ENCODE peak calls at places on chromosomes 12 and 14, in four cellular contexts. One of them, this sample, is unnamed.

GRCh38 chr14:47948981-47949380 is 273.6 kb upstream of the MDGA2 start:
- DNase-seq in GM12878: no peak
- DNase-seq in K562: no peak
- DNase-seq in HepG2: no peak
- DNase-seq in this sample: no peak

GRCh38 chr12:54891717-54892478 is 37.6 kb downstream of the MUCL1 start:
- DNase-seq in K562: no peak
- DNase-seq in HepG2: peak
- DNase-seq in GM12878: no peak
- DNase-seq in this sample: no peak

GRCh38 chr14:63933110-63933509 is 80.3 kb downstream of the SYNE2 start:
- DNase-seq in GM12878: peak
- DNase-seq in HepG2: no peak
- DNase-seq in K562: no peak
- DNase-seq in this sample: no peak

GRCh38 chr14:103576371-103577024 is 13.7 kb downstream of the COA8 start:
- DNase-seq in GM12878: no peak
- DNase-seq in K562: no peak
- DNase-seq in HepG2: no peak
- DNase-seq in this sample: peak

GRCh38 chr14:86540636-86541247 is 1010.8 kb downstream of the FLRT2 start:
- DNase-seq in GM12878: no peak
- DNase-seq in HepG2: no peak
- DNase-seq in K562: no peak
- DNase-seq in this sample: no peak

GRCh38 chr12:116319316-116319715 is 41.8 kb upstream of the MED13L start:
- DNase-seq in GM12878: no peak
- DNase-seq in HepG2: no peak
- DNase-seq in K562: no peak
- DNase-seq in this sample: no peak

GRCh38 chr12:6765634-6766581 is at the start of gene PTMS:
- DNase-seq in HepG2: peak
- DNase-seq in GM12878: no peak
- DNase-seq in K562: peak
- DNase-seq in this sample: peak

GRCh38 chr12:56487448-56488040 is 417 bp downstream of the GLS2 start:
- DNase-seq in HepG2: peak
- DNase-seq in K562: no peak
- DNase-seq in GM12878: no peak
- DNase-seq in this sample: no peak

GRCh38 chr14:86166541-86166940 is 636.6 kb downstream of the FLRT2 start:
- DNase-seq in K562: no peak
- DNase-seq in GM12878: no peak
- DNase-seq in HepG2: no peak
- DNase-seq in this sample: no peak

GRCh38 chr14:33254876-33255275 is 316.2 kb downstream of the NPAS3 start:
- DNase-seq in HepG2: no peak
- DNase-seq in K562: no peak
- DNase-seq in GM12878: no peak
- DNase-seq in this sample: no peak

GRCh38 chr12:6903712-6904111 is 910 bp upstream of the LRRC23 start:
- DNase-seq in K562: no peak
- DNase-seq in GM12878: no peak
- DNase-seq in HepG2: no peak
- DNase-seq in this sample: no peak

GRCh38 chr12:117027251-117028086 is 71.7 kb downstream of the TESC start:
- DNase-seq in K562: no peak
- DNase-seq in HepG2: no peak
- DNase-seq in GM12878: no peak
- DNase-seq in this sample: no peak

GRCh38 chr14:100692859-100693558 is 33.7 kb upstream of the DLK1 start:
- DNase-seq in K562: no peak
- DNase-seq in HepG2: peak
- DNase-seq in GM12878: no peak
- DNase-seq in this sample: peak

GRCh38 chr12:99966429-99966828 is 18.3 kb downstream of the ANKS1B start:
- DNase-seq in K562: no peak
- DNase-seq in HepG2: no peak
- DNase-seq in GM12878: no peak
- DNase-seq in this sample: no peak

GRCh38 chr12:88393017-88393767 is 187.1 kb downstream of the KITLG start:
- DNase-seq in GM12878: no peak
- DNase-seq in K562: no peak
- DNase-seq in HepG2: peak
- DNase-seq in this sample: peak
- TF ChIP-seq CHD4 in GM12878: no peak
- TF ChIP-seq CHD4 in K562: no peak
- TF ChIP-seq CHD4 in HepG2: no peak
- TF ChIP-seq CHD4 in this sample: no peak

GRCh38 chr12:103908877-103909276 is 21.3 kb upstream of the HSP90B1 start:
- DNase-seq in K562: no peak
- DNase-seq in GM12878: no peak
- DNase-seq in HepG2: no peak
- DNase-seq in this sample: no peak
- TF ChIP-seq CHD4 in K562: no peak
- TF ChIP-seq CHD4 in GM12878: no peak
- TF ChIP-seq CHD4 in HepG2: no peak
- TF ChIP-seq CHD4 in this sample: no peak

DNA sequence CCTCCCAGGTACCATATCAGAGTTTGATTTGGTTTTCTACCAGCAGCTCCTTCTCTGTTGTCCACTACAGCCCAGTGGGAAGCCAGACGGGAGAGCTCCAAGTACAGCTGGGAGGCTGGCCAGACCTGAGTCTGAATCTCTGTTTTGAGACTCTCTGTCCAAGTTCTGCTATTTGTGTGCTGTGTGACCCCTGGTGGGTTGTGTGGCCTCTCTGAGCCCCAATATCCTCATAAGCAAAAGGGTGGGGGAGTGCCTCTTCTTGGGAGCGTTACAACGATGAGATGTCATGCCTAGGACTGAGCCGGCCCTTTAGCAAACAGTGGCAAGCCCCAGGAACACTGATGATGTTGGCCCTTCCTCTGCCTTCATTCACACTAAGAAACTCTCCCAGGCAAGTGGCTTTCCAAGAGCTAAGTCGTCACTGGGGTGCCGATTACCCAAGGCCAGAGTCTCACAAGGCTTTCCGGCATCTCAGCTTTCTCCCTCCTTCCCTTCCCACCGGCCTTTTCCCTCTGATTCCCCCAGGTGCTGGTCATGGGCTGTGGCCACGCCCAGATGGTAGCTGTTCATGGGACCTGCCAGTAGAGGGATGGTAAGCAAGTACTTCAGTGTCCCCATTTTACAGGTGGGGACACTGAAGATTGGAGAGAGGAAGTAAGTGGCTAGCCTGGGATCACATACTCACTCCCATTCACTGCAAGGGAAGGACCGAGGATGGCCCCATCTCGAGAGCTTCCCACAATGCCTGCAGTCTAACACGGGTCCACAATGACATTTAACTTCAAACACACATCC is 47.7 kb downstream of the BCL11B start:
- DNase-seq in HepG2: no peak
- DNase-seq in K562: peak
- DNase-seq in GM12878: no peak
- DNase-seq in this sample: no peak
- TF ChIP-seq CHD4 in HepG2: no peak
- TF ChIP-seq CHD4 in K562: no peak
- TF ChIP-seq CHD4 in GM12878: no peak
- TF ChIP-seq CHD4 in this sample: no peak

DNA sequence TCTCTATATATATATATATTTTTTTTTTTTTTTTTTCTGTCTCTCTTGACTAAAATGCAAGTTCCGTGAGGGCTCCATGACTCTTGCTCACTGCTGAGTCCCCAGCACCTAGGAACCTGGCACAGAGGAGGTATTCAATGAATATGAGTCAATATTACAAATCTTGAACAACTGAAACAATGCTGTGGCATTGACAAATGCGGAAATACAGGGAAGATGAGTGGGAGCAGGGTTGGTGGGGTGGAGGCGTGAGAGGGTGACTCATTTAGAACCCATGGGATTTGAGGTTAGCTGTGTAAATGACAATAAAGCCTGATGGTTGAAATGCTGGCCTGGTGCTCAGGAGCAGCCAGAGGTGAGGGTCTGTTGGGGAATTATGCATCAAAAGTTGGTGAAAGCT is 121.7 kb upstream of the FUT8 start:
- DNase-seq in GM12878: no peak
- DNase-seq in HepG2: peak
- DNase-seq in K562: no peak
- DNase-seq in this sample: no peak
- TF ChIP-seq CHD4 in GM12878: no peak
- TF ChIP-seq CHD4 in HepG2: no peak
- TF ChIP-seq CHD4 in K562: no peak
- TF ChIP-seq CHD4 in this sample: no peak

GRCh38 chr14:29089849-29090248 is 323.3 kb downstream of the FOXG1 start:
- DNase-seq in HepG2: no peak
- DNase-seq in GM12878: no peak
- DNase-seq in K562: no peak
- DNase-seq in this sample: no peak

GRCh38 chr14:29085546-29085945 is 319.0 kb downstream of the FOXG1 start:
- DNase-seq in K562: no peak
- DNase-seq in GM12878: no peak
- DNase-seq in HepG2: peak
- DNase-seq in this sample: peak
- TF ChIP-seq CHD4 in K562: no peak
- TF ChIP-seq CHD4 in GM12878: no peak
- TF ChIP-seq CHD4 in HepG2: no peak
- TF ChIP-seq CHD4 in this sample: no peak